ENCODE peak calls at places on chromosomes 16 and 17, in six cellular contexts. W is activated CD8-positive, alpha-beta memory T cell treated with anti-CD3 and anti-CD28 coated beads for 4 hours; B is small intestine; V is NCI-H1417; Y is COR-L47; J is activated naive CD4-positive, alpha-beta T cell. I is an unnamed sample.

GRCh38 chr17:14745541-14745940 is 444.7 kb downstream of the HS3ST3B1 start:
- DNase-seq in J (no peak), W (no peak), Y (no peak), V (no peak), B (no peak), I (no peak)

GRCh38 chr17:58710948-58711552 is 18.6 kb downstream of the RAD51C start:
- DNase-seq in W (no peak), J (no peak), B (peak), V (peak), Y (peak), I (no peak)

GRCh38 chr17:78873519-78874340 is 29.3 kb downstream of the CEP295NL start:
- DNase-seq in V (no peak), J (no peak), W (no peak), B (no peak), Y (peak), I (no peak)

GRCh38 chr16:5510819-5511370 is 413.3 kb upstream of the EEF2KMT start:
- DNase-seq in J (no peak), W (no peak), V (no peak), B (no peak), Y (no peak), I (no peak)

GRCh38 chr17:67666028-67666427 is 51.7 kb upstream of the NOL11 start:
- DNase-seq in Y (no peak), B (no peak), V (no peak), W (no peak), J (no peak), I (no peak)

GRCh38 chr16:24344791-24345190 is 88.7 kb downstream of the CACNG3 start:
- DNase-seq in Y (no peak), V (no peak), B (no peak), W (no peak), J (no peak), I (no peak)

GRCh38 chr16:84786605-84787302 is 33.0 kb upstream of the CRISPLD2 start:
- DNase-seq in W (no peak), V (peak), Y (peak), B (peak), J (no peak), I (no peak)

GRCh38 chr17:44210342-44211192 is 8.9 kb downstream of the UBTF start:
- DNase-seq in Y (no peak), B (peak), W (peak), J (peak), V (peak), I (no peak)

GRCh38 chr16:86029131-86029741 is 130.3 kb downstream of the IRF8 start:
- DNase-seq in W (no peak), J (no peak), B (peak), Y (no peak), V (no peak), I (no peak)

GRCh38 chr17:31581022-31581483 is 189.6 kb downstream of the RAB11FIP4 start:
- DNase-seq in Y (peak), V (no peak), B (no peak), J (no peak), W (no peak), I (no peak)

GRCh38 chr17:9402590-9403199 is 172.9 kb downstream of the STX8 start:
- DNase-seq in W (no peak), V (no peak), Y (no peak), B (peak), J (no peak), I (no peak)

GRCh38 chr17:65811043-65811442 is 249.6 kb upstream of the AXIN2 start:
- DNase-seq in V (no peak), Y (no peak), W (no peak), J (no peak), B (no peak), I (no peak)

GRCh38 chr16:1964046-1964505 is 550 bp downstream of the RPS2 start:
- DNase-seq in V (peak), Y (no peak), B (peak), W (no peak), J (no peak), I (no peak)

GRCh38 chr16:55912022-55912421 is 36.8 kb upstream of the CES5A start:
- DNase-seq in W (no peak), V (no peak), B (no peak), J (no peak), Y (no peak), I (no peak)

GRCh38 chr17:1977583-1978395 is 47.3 kb downstream of the RTN4RL1 start:
- DNase-seq in Y (no peak), J (no peak), W (no peak), B (no peak), V (no peak), I (no peak)

GRCh38 chr17:49249292-49249794 is 18.8 kb upstream of the PHOSPHO1 start:
- DNase-seq in V (no peak), B (no peak), W (no peak), J (no peak), Y (peak), I (no peak)

GRCh38 chr17:5911919-5912318 is 158.3 kb upstream of the WSCD1 start:
- DNase-seq in B (no peak), W (no peak), V (no peak), Y (no peak), J (no peak), I (no peak)

GRCh38 chr17:52024296-52024870 is 134.1 kb downstream of the CA10 start:
- DNase-seq in Y (no peak), B (no peak), W (no peak), J (no peak), V (no peak), I (no peak)

GRCh38 chr17:28338056-28338768 is 2.7 kb downstream of the TNFAIP1 start:
- DNase-seq in Y (no peak), W (no peak), V (no peak), J (no peak), B (no peak), I (no peak)

GRCh38 chr16:46690281-46691178 is 1.1 kb downstream of the ORC6 start:
- DNase-seq in J (no peak), B (peak), W (no peak), Y (no peak), V (no peak), I (no peak)

GRCh38 chr17:42275527-42276358 is 448 bp downstream of the STAT5B start:
- DNase-seq in B (no peak), J (no peak), Y (no peak), V (no peak), W (no peak), I (no peak)

GRCh38 chr17:38727661-38728220 is 2.4 kb upstream of the CISD3 start:
- DNase-seq in W (peak), V (no peak), Y (no peak), J (no peak), B (no peak), I (no peak)

GRCh38 chr16:1002399-1003161 is 21.0 kb downstream of the SOX8 start:
- DNase-seq in V (no peak), B (peak), Y (peak), W (peak), J (no peak), I (no peak)

GRCh38 chr16:66082424-66082823 is 284.1 kb upstream of the CDH5 start:
- DNase-seq in J (no peak), B (no peak), V (no peak), W (no peak), Y (no peak), I (no peak)

GRCh38 chr16:87447323-87447722 is 45.5 kb downstream of the ZCCHC14 start:
- DNase-seq in J (no peak), Y (no peak), B (no peak), V (no peak), W (no peak), I (no peak)

GRCh38 chr17:50659220-50659619 is 24.5 kb downstream of the ABCC3 start:
- DNase-seq in W (no peak), V (no peak), J (no peak), B (no peak), Y (no peak), I (no peak)

GRCh38 chr17:78359216-78359935 is 501 bp downstream of the SOCS3 start:
- DNase-seq in J (no peak), W (no peak), V (peak), Y (peak), B (no peak), I (no peak)

GRCh38 chr16:25838724-25839186 is 147.0 kb downstream of the HS3ST4 start:
- DNase-seq in Y (peak), J (no peak), W (no peak), B (peak), V (peak), I (no peak)

I was measured in cortex of kidney.